ENCODE peak calls at places on chromosomes 13 and 19, in five cellular contexts. One of them, this sample, is unnamed.

GRCh38 chr13:31234729-31235128 is 35.0 kb downstream of the B3GLCT start:
- DNase-seq in K562: no peak
- DNase-seq in SK-N-SH: no peak
- DNase-seq in HepG2: peak; percentile 4
- DNase-seq in GM12878: no peak
- DNase-seq in this sample: peak; percentile 22

GRCh38 chr19:10289167-10289835 is 451 bp upstream of the ICAM5 start:
- DNase-seq in HepG2: peak; percentile 53
- DNase-seq in SK-N-SH: peak; percentile 68
- DNase-seq in K562: peak; percentile 82
- DNase-seq in GM12878: no peak
- DNase-seq in this sample: peak; percentile 70

GRCh38 chr19:55581145-55581827 is 638 bp upstream of the ZNF579 start:
- DNase-seq in GM12878: no peak
- DNase-seq in K562: peak; percentile 37
- DNase-seq in SK-N-SH: no peak
- DNase-seq in HepG2: peak; percentile 20
- DNase-seq in this sample: no peak

GRCh38 chr13:70390968-70391367 is 282.7 kb upstream of the KLHL1 start:
- DNase-seq in HepG2: no peak
- DNase-seq in K562: no peak
- DNase-seq in SK-N-SH: no peak
- DNase-seq in GM12878: no peak
- DNase-seq in this sample: no peak

GRCh38 chr19:40163541-40164129 is 27.6 kb upstream of the MAP3K10 start:
- DNase-seq in HepG2: no peak
- DNase-seq in SK-N-SH: no peak
- DNase-seq in GM12878: no peak
- DNase-seq in K562: no peak
- DNase-seq in this sample: no peak

GRCh38 chr13:39942901-39943273 is 287.4 kb downstream of the COG6 start:
- DNase-seq in SK-N-SH: peak; percentile 63
- DNase-seq in K562: peak; percentile 58
- DNase-seq in GM12878: peak; percentile 50
- DNase-seq in HepG2: peak; percentile 66
- DNase-seq in this sample: peak; percentile 81

GRCh38 chr13:67224148-67224846 is 5.8 kb downstream of the PCDH9 start:
- DNase-seq in GM12878: no peak
- DNase-seq in K562: peak; percentile 65
- DNase-seq in SK-N-SH: peak; percentile 62
- DNase-seq in HepG2: peak; percentile 56
- DNase-seq in this sample: peak; percentile 93

GRCh38 chr13:32125221-32125621 is 93.6 kb downstream of the FRY start:
- DNase-seq in HepG2: no peak
- DNase-seq in K562: no peak
- DNase-seq in SK-N-SH: no peak
- DNase-seq in GM12878: no peak
- DNase-seq in this sample: no peak

GRCh38 chr19:33406521-33407139 is 33.1 kb downstream of the CEBPG start:
- DNase-seq in GM12878: no peak
- DNase-seq in K562: peak; percentile 83
- DNase-seq in SK-N-SH: peak; percentile 94
- DNase-seq in HepG2: peak; percentile 56
- DNase-seq in this sample: peak; percentile 88

GRCh38 chr13:97946951-97947588 is 6.4 kb upstream of the IPO5 start:
- DNase-seq in GM12878: no peak
- DNase-seq in HepG2: no peak
- DNase-seq in K562: no peak
- DNase-seq in SK-N-SH: no peak
- DNase-seq in this sample: no peak

GRCh38 chr19:35120492-35120891 is 4.9 kb downstream of the FXYD3 start:
- DNase-seq in GM12878: no peak
- DNase-seq in K562: no peak
- DNase-seq in HepG2: no peak
- DNase-seq in SK-N-SH: no peak
- DNase-seq in this sample: no peak

GRCh38 chr19:23789246-23789645 is 30.6 kb upstream of the ZNF681 start:
- DNase-seq in HepG2: no peak
- DNase-seq in GM12878: no peak
- DNase-seq in K562: no peak
- DNase-seq in SK-N-SH: no peak
- DNase-seq in this sample: no peak

GRCh38 chr13:88263808-88264207 is 592.6 kb downstream of the SLITRK5 start:
- DNase-seq in HepG2: no peak
- DNase-seq in GM12878: no peak
- DNase-seq in K562: no peak
- DNase-seq in SK-N-SH: no peak
- DNase-seq in this sample: no peak

GRCh38 chr13:52048516-52048915 is 24.0 kb downstream of the UTP14C start:
- DNase-seq in HepG2: no peak
- DNase-seq in K562: no peak
- DNase-seq in SK-N-SH: no peak
- DNase-seq in GM12878: no peak
- DNase-seq in this sample: no peak

GRCh38 chr13:95660981-95661581 is 15.9 kb upstream of the DNAJC3 start:
- DNase-seq in K562: peak; percentile 28
- DNase-seq in GM12878: no peak
- DNase-seq in HepG2: peak; percentile 51
- DNase-seq in SK-N-SH: peak; percentile 39
- DNase-seq in this sample: peak; percentile 25

GRCh38 chr19:27846944-27847343 is 1366.0 kb downstream of the UQCRFS1 start:
- DNase-seq in K562: no peak
- DNase-seq in HepG2: peak; percentile 2
- DNase-seq in GM12878: no peak
- DNase-seq in SK-N-SH: no peak
- DNase-seq in this sample: no peak

GRCh38 chr13:82636119-82636518 is 1246.2 kb downstream of the SLITRK1 start:
- DNase-seq in K562: no peak
- DNase-seq in SK-N-SH: no peak
- DNase-seq in HepG2: no peak
- DNase-seq in GM12878: no peak
- DNase-seq in this sample: no peak

GRCh38 chr13:78689011-78689410 is 30.1 kb upstream of the OBI1 start:
- DNase-seq in GM12878: no peak
- DNase-seq in K562: no peak
- DNase-seq in SK-N-SH: no peak
- DNase-seq in HepG2: peak; percentile 12
- DNase-seq in this sample: peak; percentile 53

GRCh38 chr13:73189766-73190165 is 131.0 kb downstream of the KLF5 start:
- DNase-seq in SK-N-SH: no peak
- DNase-seq in K562: no peak
- DNase-seq in GM12878: no peak
- DNase-seq in HepG2: no peak
- DNase-seq in this sample: no peak

GRCh38 chr19:3346677-3347353 is 19.6 kb upstream of the NFIC start:
- DNase-seq in HepG2: no peak
- DNase-seq in K562: no peak
- DNase-seq in GM12878: no peak
- DNase-seq in SK-N-SH: no peak
- DNase-seq in this sample: no peak

GRCh38 chr19:34336781-34337271 is 28.2 kb upstream of the GPI start:
- DNase-seq in SK-N-SH: peak; percentile 52
- DNase-seq in GM12878: no peak
- DNase-seq in K562: no peak
- DNase-seq in HepG2: no peak
- DNase-seq in this sample: peak; percentile 28

GRCh38 chr13:52454459-52454824 is 836 bp upstream of the CKAP2 start:
- DNase-seq in GM12878: peak; percentile 69
- DNase-seq in HepG2: no peak
- DNase-seq in K562: peak; percentile 11
- DNase-seq in SK-N-SH: peak; percentile 34
- DNase-seq in this sample: no peak

GRCh38 chr19:4867534-4868285 is at the start of gene PLIN3:
- DNase-seq in SK-N-SH: peak; percentile 100
- DNase-seq in GM12878: peak; percentile 65
- DNase-seq in HepG2: peak; percentile 89
- DNase-seq in K562: peak; percentile 100
- DNase-seq in this sample: peak; percentile 100

GRCh38 chr13:95564948-95565347 is 12.4 kb downstream of the CLDN10 start:
- DNase-seq in K562: no peak
- DNase-seq in GM12878: no peak
- DNase-seq in HepG2: no peak
- DNase-seq in SK-N-SH: no peak
- DNase-seq in this sample: no peak

GRCh38 chr19:6664916-6665315 is 5.0 kb downstream of the TNFSF14 start:
- DNase-seq in GM12878: no peak
- DNase-seq in K562: no peak
- DNase-seq in SK-N-SH: no peak
- DNase-seq in HepG2: no peak
- DNase-seq in this sample: no peak

GRCh38 chr13:74288361-74288911 is 154.2 kb upstream of the KLF12 start:
- DNase-seq in SK-N-SH: peak; percentile 10
- DNase-seq in HepG2: no peak
- DNase-seq in GM12878: no peak
- DNase-seq in K562: no peak
- DNase-seq in this sample: peak; percentile 34

GRCh38 chr13:26515721-26516120 is 41.8 kb upstream of the WASF3 start:
- DNase-seq in SK-N-SH: no peak
- DNase-seq in HepG2: no peak
- DNase-seq in GM12878: no peak
- DNase-seq in K562: no peak
- DNase-seq in this sample: no peak

GRCh38 chr13:97798171-97798821 is 155.2 kb upstream of the IPO5 start:
- DNase-seq in SK-N-SH: no peak
- DNase-seq in HepG2: no peak
- DNase-seq in GM12878: no peak
- DNase-seq in K562: no peak
- DNase-seq in this sample: no peak

DNA sequence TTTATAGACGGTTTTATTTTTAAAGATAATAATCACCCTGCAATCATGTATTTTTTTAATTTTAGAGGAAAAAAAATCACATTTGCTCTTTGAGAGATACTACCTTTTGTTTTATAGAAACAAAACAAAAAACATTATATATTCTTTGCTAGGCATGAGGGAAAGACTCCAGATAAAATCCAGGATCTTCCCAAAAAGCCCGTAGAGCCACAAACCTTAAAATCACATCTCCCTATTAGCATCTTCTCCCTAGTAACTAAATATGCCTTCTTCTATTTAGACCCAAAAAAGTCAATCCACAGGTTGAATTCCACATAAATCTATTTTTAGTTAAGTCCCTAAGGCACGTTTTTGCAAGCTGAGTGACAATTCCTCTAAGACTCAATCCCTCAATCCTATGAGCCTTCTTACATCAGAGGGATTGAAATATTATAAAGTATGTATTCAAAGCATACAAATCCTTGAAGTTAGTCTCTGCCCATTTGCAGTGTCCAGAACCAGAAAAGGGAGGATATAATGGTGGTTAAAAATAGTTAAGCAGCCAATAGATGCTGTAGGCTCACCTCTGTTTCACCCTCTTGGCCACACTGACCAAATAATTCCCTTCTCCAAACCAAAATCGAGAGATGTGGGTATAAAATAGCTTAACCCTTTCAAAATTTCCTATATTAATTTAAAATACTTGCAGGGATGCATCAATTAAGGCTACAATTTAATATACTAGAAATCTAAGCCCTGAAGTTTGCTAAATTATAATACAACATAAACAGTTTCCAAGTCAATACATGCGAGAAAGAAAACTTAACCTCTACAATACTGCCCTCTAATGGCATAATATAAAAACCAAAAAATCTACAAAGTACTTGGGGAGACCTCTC is 64.0 kb downstream of the SERP2 start:
- DNase-seq in HepG2: peak; percentile 35
- DNase-seq in K562: no peak
- DNase-seq in GM12878: no peak
- DNase-seq in SK-N-SH: no peak
- DNase-seq in this sample: no peak
- TF ChIP-seq FOXM1 in HepG2: no peak
- TF ChIP-seq FOXM1 in K562: no peak
- TF ChIP-seq FOXM1 in GM12878: no peak
- TF ChIP-seq FOXM1 in SK-N-SH: no peak
- TF ChIP-seq FOXM1 in this sample: no peak

DNA sequence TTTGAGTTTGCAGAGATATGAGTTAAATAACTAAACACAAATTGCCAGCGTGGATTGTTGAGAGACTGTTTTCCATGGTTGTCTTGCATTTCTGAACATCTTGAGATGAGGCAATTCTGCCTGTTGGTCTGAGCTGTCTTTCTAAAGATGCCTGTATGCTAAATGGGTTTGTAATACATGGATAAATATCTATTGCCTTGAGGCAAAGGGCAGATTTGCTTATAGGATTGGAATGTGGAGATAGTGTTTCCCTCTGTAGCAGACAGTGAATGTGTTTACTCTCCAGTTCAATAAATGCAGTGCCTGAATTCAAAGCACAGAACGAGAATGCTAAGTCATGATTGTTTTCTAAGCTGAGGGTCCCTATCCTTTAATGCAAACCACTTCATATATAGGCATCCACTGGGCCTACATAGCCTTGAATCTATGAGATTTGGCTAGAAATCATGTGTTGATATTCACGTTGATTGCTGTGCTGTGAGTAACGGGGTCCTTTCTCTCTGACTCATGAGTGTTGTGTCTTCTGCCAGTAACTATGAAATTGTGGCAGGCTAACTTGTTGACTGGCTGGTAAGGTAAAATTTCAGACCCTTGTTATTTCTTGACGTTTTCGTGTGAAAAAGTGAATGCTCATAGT is 2554.8 kb downstream of the PCDH9 start:
- DNase-seq in SK-N-SH: no peak
- DNase-seq in K562: no peak
- DNase-seq in GM12878: no peak
- DNase-seq in HepG2: peak; percentile 32
- DNase-seq in this sample: no peak
- TF ChIP-seq FOXM1 in SK-N-SH: no peak
- TF ChIP-seq FOXM1 in K562: no peak
- TF ChIP-seq FOXM1 in GM12878: no peak
- TF ChIP-seq FOXM1 in HepG2: no peak
- TF ChIP-seq FOXM1 in this sample: no peak

DNA sequence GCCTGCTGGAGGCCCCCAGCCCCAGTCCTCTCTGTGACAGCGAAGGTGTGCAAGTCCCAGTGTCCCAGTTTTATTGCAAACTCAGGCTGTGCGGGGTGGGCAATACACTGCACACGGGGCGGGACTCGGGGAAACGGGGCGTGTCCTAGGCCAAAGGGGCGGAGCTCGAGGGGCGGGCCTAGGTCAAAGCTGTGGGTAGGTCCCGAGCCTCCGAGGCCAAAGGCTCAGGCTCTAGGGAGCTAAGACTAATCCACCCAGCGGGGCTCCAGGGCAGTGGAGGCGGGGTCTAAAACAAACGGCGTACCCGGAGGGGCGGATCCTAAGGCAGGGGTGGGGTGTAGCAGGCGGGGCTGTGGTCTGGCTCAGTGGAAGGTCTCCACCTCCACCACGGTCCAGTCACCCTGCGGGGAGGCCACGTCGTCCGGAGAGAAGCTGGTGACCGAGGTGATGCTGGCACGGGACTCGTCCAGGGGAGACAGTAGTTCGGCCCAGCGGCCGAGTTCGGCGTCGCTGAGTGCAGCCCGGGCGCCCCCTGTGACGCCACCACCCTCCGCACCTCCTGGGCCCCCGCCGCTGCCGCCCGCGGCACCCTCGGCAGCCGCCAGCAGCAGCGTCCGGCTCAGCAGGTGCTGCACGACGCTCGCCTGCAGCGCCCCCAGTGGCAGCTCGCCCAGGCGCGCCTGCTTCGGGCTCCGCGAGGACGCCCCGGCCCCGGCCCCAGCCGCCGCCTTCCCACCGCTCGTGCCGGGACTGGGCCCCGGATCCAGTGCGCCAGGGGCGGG is 5.3 kb downstream of the PRR36 start:
- DNase-seq in HepG2: peak; percentile 87
- DNase-seq in SK-N-SH: peak; percentile 61
- DNase-seq in K562: peak; percentile 89
- DNase-seq in GM12878: peak; percentile 13
- DNase-seq in this sample: peak; percentile 88
- TF ChIP-seq FOXM1 in HepG2: no peak
- TF ChIP-seq FOXM1 in SK-N-SH: no peak
- TF ChIP-seq FOXM1 in K562: no peak
- TF ChIP-seq FOXM1 in GM12878: no peak
- TF ChIP-seq FOXM1 in this sample: no peak

GRCh38 chr19:16380314-16380695 is 55.7 kb downstream of the KLF2 start:
- DNase-seq in HepG2: no peak
- DNase-seq in SK-N-SH: no peak
- DNase-seq in GM12878: no peak
- DNase-seq in K562: no peak
- DNase-seq in this sample: no peak
- TF ChIP-seq FOXM1 in HepG2: no peak
- TF ChIP-seq FOXM1 in SK-N-SH: no peak
- TF ChIP-seq FOXM1 in GM12878: no peak
- TF ChIP-seq FOXM1 in K562: no peak
- TF ChIP-seq FOXM1 in this sample: no peak